ENCODE peak calls at places on chromosomes 2 and 18, in six cellular contexts. J, A, W, Z, O and I are unnamed samples.

GRCh38 chr2:191954446-191954845 is 107.6 kb upstream of the CAVIN2 start:
- DNase-seq in W (no peak), J (no peak), A (no peak), O (no peak), Z (no peak), I (no peak)

GRCh38 chr2:166924967-166925366 is 36.7 kb downstream of the XIRP2 start:
- DNase-seq in A (no peak), W (no peak), O (no peak), J (no peak), Z (no peak), I (no peak)

GRCh38 chr18:34018358-34018757 is 206.4 kb downstream of the NOL4 start:
- DNase-seq in W (no peak), Z (no peak), J (no peak), O (no peak), A (no peak), I (no peak)

GRCh38 chr2:206241767-206242166 is 32.7 kb upstream of the ZDBF2 start:
- DNase-seq in J (no peak), Z (no peak), O (peak), A (no peak), W (peak), I (no peak)

GRCh38 chr2:24076849-24077534 is 866 bp upstream of the SF3B6 start:
- DNase-seq in O (no peak), W (peak), J (no peak), A (no peak), Z (no peak), I (no peak)

GRCh38 chr2:132772344-132772743 is 102.3 kb upstream of the LYPD1 start:
- DNase-seq in J (no peak), W (no peak), O (no peak), Z (no peak), A (no peak), I (no peak)

GRCh38 chr18:79245517-79246001 is 150.2 kb upstream of the NFATC1 start:
- DNase-seq in J (no peak), O (no peak), W (no peak), Z (peak), A (no peak), I (no peak)

GRCh38 chr2:7929276-7929675 is 752.6 kb upstream of the ID2 start:
- DNase-seq in J (no peak), Z (no peak), O (no peak), W (no peak), A (no peak), I (no peak)

GRCh38 chr2:239229545-239230279 is 171.1 kb downstream of the HDAC4 start:
- DNase-seq in Z (no peak), O (no peak), A (no peak), W (no peak), J (no peak), I (no peak)

GRCh38 chr2:217387776-217388381 is 528.0 kb upstream of the TNP1 start:
- DNase-seq in Z (no peak), W (no peak), J (no peak), A (no peak), O (no peak), I (no peak)

GRCh38 chr2:151688719-151689118 is 45.6 kb downstream of the NEB start:
- DNase-seq in J (no peak), A (no peak), W (no peak), O (no peak), Z (no peak), I (no peak)

GRCh38 chr2:241983571-241984270 is 114.2 kb downstream of the RTP5 start:
- DNase-seq in A (no peak), Z (no peak), W (no peak), O (no peak), J (no peak), I (no peak)

GRCh38 chr2:224890407-224890806 is 151.9 kb downstream of the DOCK10 start:
- DNase-seq in W (no peak), Z (no peak), O (no peak), J (no peak), A (no peak), I (no peak)

GRCh38 chr18:35495821-35496368 is 1.9 kb downstream of the INO80C start:
- DNase-seq in Z (no peak), W (no peak), O (no peak), J (no peak), A (no peak), I (no peak)

GRCh38 chr18:42444349-42444748 is 489.3 kb downstream of the PIK3C3 start:
- DNase-seq in W (no peak), O (no peak), A (no peak), Z (no peak), J (no peak), I (no peak)